ENCODE peak calls at places on chromosome X, in eight cellular contexts. P, D, G, K, W, Q, J and T are unnamed samples.

GRCh38 chrX:154351183-154352011 is 23.0 kb downstream of the FLNA start:
- DNase-seq in J (no peak), K (no peak), W (no peak), G (no peak), Q (no peak), D (no peak), P (no peak), T (peak)

GRCh38 chrX:69025802-69026301 is 139.4 kb downstream of the PJA1 start:
- DNase-seq in W (no peak), P (no peak), G (peak), D (no peak), J (no peak), K (no peak), Q (no peak), T (no peak)

GRCh38 chrX:130772313-130773140 is 130.5 kb downstream of the ENOX2 start:
- DNase-seq in D (no peak), P (peak), Q (no peak), G (peak), J (peak), K (no peak), W (no peak), T (peak)

GRCh38 chrX:2581296-2581695 is 80.5 kb upstream of the DHRSX start:
- DNase-seq in D (no peak), G (no peak), W (no peak), K (no peak), P (no peak), Q (no peak), J (no peak), T (no peak)

GRCh38 chrX:6049132-6049531 is 179.5 kb downstream of the NLGN4X start:
- DNase-seq in W (no peak), J (no peak), G (no peak), P (no peak), K (no peak), D (no peak), Q (no peak), T (no peak)

GRCh38 chrX:33183366-33183765 is 28.0 kb downstream of the DMD start:
- DNase-seq in W (no peak), Q (no peak), P (peak), K (no peak), D (no peak), J (no peak), G (no peak), T (peak)

GRCh38 chrX:70444326-70445196 is at the start of gene DLG3:
- DNase-seq in W (peak), P (peak), G (no peak), J (no peak), D (peak), Q (no peak), K (peak), T (peak)

GRCh38 chrX:18714910-18715309 is 7.5 kb downstream of the PPEF1 start:
- DNase-seq in Q (no peak), P (no peak), J (no peak), G (no peak), K (no peak), D (no peak), W (no peak), T (no peak)

GRCh38 chrX:45017946-45018345 is 145.0 kb downstream of the KDM6A start:
- DNase-seq in J (no peak), K (no peak), W (no peak), G (no peak), P (no peak), D (no peak), Q (no peak), T (no peak)

GRCh38 chrX:29110041-29110440 is 522.8 kb downstream of the IL1RAPL1 start:
- DNase-seq in W (no peak), D (no peak), Q (no peak), P (no peak), G (no peak), K (no peak), J (no peak), T (no peak)

GRCh38 chrX:104469771-104470170 is 96.2 kb upstream of the IL1RAPL2 start:
- DNase-seq in J (no peak), K (no peak), W (no peak), D (no peak), G (no peak), Q (no peak), P (no peak), T (peak)

GRCh38 chrX:103464774-103465117 is 54.5 kb downstream of the RAB40A start:
- DNase-seq in W (peak), Q (no peak), D (peak), G (no peak), J (peak), P (peak), K (peak), T (peak)

GRCh38 chrX:148043456-148043855 is 62.3 kb downstream of the FMR1NB start:
- DNase-seq in W (no peak), J (no peak), G (peak), P (no peak), K (peak), Q (no peak), D (no peak), T (no peak)

GRCh38 chrX:63713510-63713909 is 71.5 kb downstream of the ARHGEF9 start:
- DNase-seq in W (no peak), G (peak), Q (no peak), K (no peak), J (no peak), D (no peak), P (peak), T (peak)

GRCh38 chrX:8043546-8043945 is 116.3 kb upstream of the PNPLA4 start:
- DNase-seq in D (no peak), G (no peak), J (no peak), Q (no peak), P (no peak), K (no peak), W (no peak), T (no peak)

GRCh38 chrX:122135070-122135469 is 1049.0 kb upstream of the GRIA3 start:
- DNase-seq in D (no peak), W (no peak), J (no peak), P (no peak), K (no peak), G (peak), Q (no peak), T (no peak)

GRCh38 chrX:37553476-37553875 is 18.0 kb upstream of the LANCL3 start:
- DNase-seq in W (no peak), P (no peak), Q (no peak), J (no peak), K (no peak), G (no peak), D (no peak), T (peak)

GRCh38 chrX:97672138-97672537 is 788.4 kb downstream of the RPA4 start:
- DNase-seq in Q (no peak), P (peak), W (no peak), J (no peak), K (no peak), G (no peak), D (no peak), T (no peak)

GRCh38 chrX:33726281-33727160 is 405.6 kb downstream of the FAM47A start:
- DNase-seq in D (peak), P (no peak), K (no peak), W (no peak), G (no peak), Q (no peak), J (no peak), T (no peak)

GRCh38 chrX:7711167-7711566 is 131.8 kb upstream of the VCX start:
- DNase-seq in K (no peak), Q (no peak), D (no peak), G (no peak), P (peak), J (no peak), W (no peak), T (no peak)

GRCh38 chrX:16462912-16463311 is 187.0 kb upstream of the S100G start:
- DNase-seq in P (no peak), K (no peak), W (no peak), Q (no peak), G (peak), D (no peak), J (no peak), T (no peak)

GRCh38 chrX:13415551-13415950 is 95.7 kb upstream of the ATXN3L start:
- DNase-seq in K (no peak), G (no peak), D (no peak), W (no peak), J (no peak), Q (no peak), P (no peak), T (peak)

GRCh38 chrX:149512225-149512885 is 7.2 kb upstream of the IDS start:
- DNase-seq in D (peak), W (peak), J (no peak), Q (no peak), K (peak), G (no peak), P (peak), T (peak)

GRCh38 chrX:107978707-107979307 is 3.4 kb downstream of the TEX13B start:
- DNase-seq in K (no peak), P (peak), W (peak), D (no peak), Q (no peak), J (peak), G (no peak), T (peak)

GRCh38 chrX:73401591-73402266 is 45.1 kb upstream of the CDX4 start:
- DNase-seq in W (no peak), G (no peak), D (peak), J (no peak), Q (no peak), P (peak), K (no peak), T (peak)

GRCh38 chrX:8364369-8365141 is 100.1 kb upstream of the VCX3B start:
- DNase-seq in W (no peak), J (no peak), D (peak), G (no peak), Q (no peak), K (peak), P (peak), T (peak)